ENCODE peak calls at places on chromosome 7, in four cellular contexts. One of them, this sample, is unnamed.

GRCh38 chr7:9978111-9979064 is 995.3 kb upstream of the PHF14 start:
- DNase-seq in neural progenitor cell: no peak
- DNase-seq in hepatocyte: no peak
- DNase-seq in SK-N-SH: peak; percentile 39
- DNase-seq in this sample: no peak

GRCh38 chr7:141763797-141764196 is at the start of gene TAS2R3:
- DNase-seq in SK-N-SH: no peak
- DNase-seq in hepatocyte: no peak
- DNase-seq in neural progenitor cell: no peak
- DNase-seq in this sample: no peak

GRCh38 chr7:135508853-135509588 is 881 bp downstream of the CNOT4 start:
- DNase-seq in neural progenitor cell: peak; percentile 62
- DNase-seq in SK-N-SH: peak; percentile 58
- DNase-seq in hepatocyte: peak; percentile 39
- DNase-seq in this sample: peak; percentile 60

GRCh38 chr7:85226401-85227085 is 39.7 kb upstream of the SEMA3D start:
- DNase-seq in neural progenitor cell: no peak
- DNase-seq in hepatocyte: no peak
- DNase-seq in SK-N-SH: no peak
- DNase-seq in this sample: no peak

GRCh38 chr7:27519801-27520200 is 142.9 kb downstream of the HIBADH start:
- DNase-seq in neural progenitor cell: peak; percentile 8
- DNase-seq in SK-N-SH: no peak
- DNase-seq in hepatocyte: no peak
- DNase-seq in this sample: no peak

GRCh38 chr7:102393467-102393866 is 2.7 kb upstream of the PRKRIP1 start:
- DNase-seq in SK-N-SH: no peak
- DNase-seq in neural progenitor cell: no peak
- DNase-seq in hepatocyte: peak; percentile 46
- DNase-seq in this sample: no peak

GRCh38 chr7:132116369-132116768 is 459.9 kb downstream of the PLXNA4 start:
- DNase-seq in SK-N-SH: no peak
- DNase-seq in neural progenitor cell: no peak
- DNase-seq in hepatocyte: no peak
- DNase-seq in this sample: no peak

GRCh38 chr7:80681272-80681885 is 42.9 kb downstream of the CD36 start:
- DNase-seq in SK-N-SH: peak; percentile 38
- DNase-seq in hepatocyte: peak; percentile 42
- DNase-seq in neural progenitor cell: no peak
- DNase-seq in this sample: no peak

GRCh38 chr7:145848691-145849090 is 267.9 kb upstream of the CNTNAP2 start:
- DNase-seq in hepatocyte: peak; percentile 29
- DNase-seq in neural progenitor cell: peak; percentile 72
- DNase-seq in SK-N-SH: peak; percentile 38
- DNase-seq in this sample: no peak

GRCh38 chr7:27635728-27636127 is 27.0 kb downstream of the HIBADH start:
- DNase-seq in hepatocyte: no peak
- DNase-seq in neural progenitor cell: no peak
- DNase-seq in SK-N-SH: no peak
- DNase-seq in this sample: no peak

GRCh38 chr7:17822557-17823173 is 117.6 kb downstream of the SNX13 start:
- DNase-seq in SK-N-SH: no peak
- DNase-seq in hepatocyte: no peak
- DNase-seq in neural progenitor cell: no peak
- DNase-seq in this sample: no peak

GRCh38 chr7:14691597-14692203 is 210.9 kb downstream of the DGKB start:
- DNase-seq in neural progenitor cell: peak; percentile 68
- DNase-seq in SK-N-SH: peak; percentile 59
- DNase-seq in hepatocyte: peak; percentile 67
- DNase-seq in this sample: peak; percentile 55

GRCh38 chr7:158274404-158274811 is 313.2 kb downstream of the PTPRN2 start:
- DNase-seq in neural progenitor cell: no peak
- DNase-seq in SK-N-SH: peak; percentile 71
- DNase-seq in hepatocyte: no peak
- DNase-seq in this sample: no peak

GRCh38 chr7:1253591-1254207 is 21.0 kb downstream of the UNCX start:
- DNase-seq in hepatocyte: no peak
- DNase-seq in neural progenitor cell: no peak
- DNase-seq in SK-N-SH: no peak
- DNase-seq in this sample: no peak

GRCh38 chr7:43764039-43764789 is 5.7 kb downstream of the BLVRA start:
- DNase-seq in hepatocyte: peak; percentile 27
- DNase-seq in neural progenitor cell: no peak
- DNase-seq in SK-N-SH: no peak
- DNase-seq in this sample: no peak

GRCh38 chr7:154429666-154430404 is 377.6 kb downstream of the DPP6 start:
- DNase-seq in hepatocyte: no peak
- DNase-seq in neural progenitor cell: no peak
- DNase-seq in SK-N-SH: no peak
- DNase-seq in this sample: no peak

GRCh38 chr7:128444242-128444641 is 11.4 kb upstream of the HILPDA start:
- DNase-seq in hepatocyte: peak; percentile 57
- DNase-seq in SK-N-SH: no peak
- DNase-seq in neural progenitor cell: no peak
- DNase-seq in this sample: no peak

GRCh38 chr7:37642028-37642540 is 41.5 kb upstream of the GPR141 start:
- DNase-seq in neural progenitor cell: peak; percentile 10
- DNase-seq in hepatocyte: no peak
- DNase-seq in SK-N-SH: no peak
- DNase-seq in this sample: no peak

GRCh38 chr7:135834262-135834661 is 85.6 kb upstream of the FAM180A start:
- DNase-seq in hepatocyte: no peak
- DNase-seq in neural progenitor cell: no peak
- DNase-seq in SK-N-SH: no peak
- DNase-seq in this sample: peak; percentile 35

GRCh38 chr7:150823484-150824126 is 23.0 kb downstream of the TMEM176A start:
- DNase-seq in hepatocyte: no peak
- DNase-seq in neural progenitor cell: no peak
- DNase-seq in SK-N-SH: no peak
- DNase-seq in this sample: no peak

GRCh38 chr7:120856621-120857352 is 1.2 kb downstream of the TSPAN12 start:
- DNase-seq in neural progenitor cell: peak; percentile 86
- DNase-seq in hepatocyte: peak; percentile 63
- DNase-seq in SK-N-SH: peak; percentile 65
- DNase-seq in this sample: no peak

GRCh38 chr7:4136036-4136435 is 546.1 kb upstream of the FOXK1 start:
- DNase-seq in SK-N-SH: no peak
- DNase-seq in neural progenitor cell: no peak
- DNase-seq in hepatocyte: no peak
- DNase-seq in this sample: no peak

GRCh38 chr7:151773795-151774194 is 103.1 kb downstream of the PRKAG2 start:
- DNase-seq in neural progenitor cell: no peak
- DNase-seq in hepatocyte: no peak
- DNase-seq in SK-N-SH: no peak
- DNase-seq in this sample: no peak

GRCh38 chr7:44959433-44959951 is 19.3 kb downstream of the MYO1G start:
- DNase-seq in SK-N-SH: peak; percentile 28
- DNase-seq in hepatocyte: no peak
- DNase-seq in neural progenitor cell: no peak
- DNase-seq in this sample: no peak

GRCh38 chr7:103131225-103131624 is 17.7 kb downstream of the NAPEPLD start:
- DNase-seq in neural progenitor cell: no peak
- DNase-seq in SK-N-SH: no peak
- DNase-seq in hepatocyte: no peak
- DNase-seq in this sample: no peak

GRCh38 chr7:131013716-131014115 is 279.7 kb upstream of the KLF14 start:
- DNase-seq in hepatocyte: no peak
- DNase-seq in SK-N-SH: no peak
- DNase-seq in neural progenitor cell: no peak
- DNase-seq in this sample: no peak

GRCh38 chr7:21426286-21426957 is 1.5 kb upstream of the SP4 start:
- DNase-seq in neural progenitor cell: no peak
- DNase-seq in SK-N-SH: no peak
- DNase-seq in hepatocyte: no peak
- DNase-seq in this sample: no peak

GRCh38 chr7:31373337-31374289 is 33.1 kb upstream of the NEUROD6 start:
- DNase-seq in SK-N-SH: peak; percentile 52
- DNase-seq in neural progenitor cell: peak; percentile 82
- DNase-seq in hepatocyte: peak; percentile 82
- DNase-seq in this sample: peak; percentile 36

GRCh38 chr7:70082026-70082655 is 483.9 kb downstream of the AUTS2 start:
- DNase-seq in neural progenitor cell: no peak
- DNase-seq in hepatocyte: no peak
- DNase-seq in SK-N-SH: no peak
- DNase-seq in this sample: no peak

GRCh38 chr7:66970310-66970709 is 25.1 kb downstream of the SBDS start:
- DNase-seq in SK-N-SH: no peak
- DNase-seq in hepatocyte: no peak
- DNase-seq in neural progenitor cell: peak; percentile 20
- DNase-seq in this sample: no peak

GRCh38 chr7:131537581-131537980 is 18.8 kb downstream of the PODXL start:
- DNase-seq in hepatocyte: no peak
- DNase-seq in neural progenitor cell: no peak
- DNase-seq in SK-N-SH: peak; percentile 71
- DNase-seq in this sample: no peak

GRCh38 chr7:46072722-46073121 is 151.7 kb upstream of the IGFBP3 start:
- DNase-seq in hepatocyte: no peak
- DNase-seq in neural progenitor cell: no peak
- DNase-seq in SK-N-SH: no peak
- DNase-seq in this sample: no peak

GRCh38 chr7:106604974-106605373 is 56.0 kb downstream of the CCDC71L start:
- DNase-seq in neural progenitor cell: no peak
- DNase-seq in hepatocyte: no peak
- DNase-seq in SK-N-SH: no peak
- DNase-seq in this sample: no peak
- H3K4me1 ChIP-seq in neural progenitor cell: no peaks in the 10 kb centered on the region
- H3K4me1 ChIP-seq in hepatocyte: peaks cover 21% of the 10 kb centered on the region
- H3K4me1 ChIP-seq in SK-N-SH: no peaks in the 10 kb centered on the region
- H3K4me1 ChIP-seq in this sample: peaks cover 21% of the 10 kb centered on the region

GRCh38 chr7:116670409-116671036 is 1.5 kb upstream of the MET start:
- DNase-seq in SK-N-SH: no peak
- DNase-seq in neural progenitor cell: no peak
- DNase-seq in hepatocyte: peak; percentile 18
- DNase-seq in this sample: no peak
- H3K4me1 ChIP-seq in SK-N-SH: peaks cover 5% of the 10 kb centered on the region
- H3K4me1 ChIP-seq in neural progenitor cell: peaks cover 6% of the 10 kb centered on the region
- H3K4me1 ChIP-seq in hepatocyte: no peaks in the 10 kb centered on the region
- H3K4me1 ChIP-seq in this sample: no peaks in the 10 kb centered on the region

GRCh38 chr7:99974681-99975080 is 1.1 kb downstream of the AZGP1 start:
- DNase-seq in SK-N-SH: no peak
- DNase-seq in hepatocyte: no peak
- DNase-seq in neural progenitor cell: no peak
- DNase-seq in this sample: no peak

GRCh38 chr7:99975782-99976521 is at the start of gene AZGP1:
- DNase-seq in neural progenitor cell: no peak
- DNase-seq in SK-N-SH: no peak
- DNase-seq in hepatocyte: peak; percentile 27
- DNase-seq in this sample: no peak

GRCh38 chr7:99971242-99971641 is 4.6 kb downstream of the AZGP1 start:
- DNase-seq in neural progenitor cell: no peak
- DNase-seq in SK-N-SH: no peak
- DNase-seq in hepatocyte: no peak
- DNase-seq in this sample: no peak

DNA sequence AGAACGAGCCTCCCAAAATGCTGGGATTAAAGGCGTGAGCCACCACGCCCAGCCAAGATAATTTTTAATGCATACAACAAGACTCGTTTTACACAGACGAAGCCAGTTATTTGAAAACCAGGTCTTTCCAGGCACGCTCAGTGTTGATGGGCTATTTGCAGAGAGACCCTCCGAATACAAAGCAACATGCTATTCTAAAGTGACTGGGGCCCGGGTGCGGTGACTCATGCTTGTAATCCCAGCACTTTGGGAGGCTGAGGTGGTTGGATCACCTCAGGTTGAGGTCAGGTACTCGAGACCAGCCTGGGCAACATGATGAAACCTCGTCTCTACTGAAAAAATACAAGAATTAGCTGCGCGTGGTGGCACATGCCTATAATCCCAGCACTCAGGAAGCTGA is 795 bp upstream of the AZGP1 start:
- DNase-seq in neural progenitor cell: no peak
- DNase-seq in hepatocyte: no peak
- DNase-seq in SK-N-SH: no peak
- DNase-seq in this sample: no peak
- H3K4me1 ChIP-seq in neural progenitor cell: no peaks in the 10 kb centered on the region
- H3K4me1 ChIP-seq in hepatocyte: no peaks in the 10 kb centered on the region
- H3K4me1 ChIP-seq in SK-N-SH: no peaks in the 10 kb centered on the region
- H3K4me1 ChIP-seq in this sample: peaks cover 6% of the 10 kb centered on the region

DNA sequence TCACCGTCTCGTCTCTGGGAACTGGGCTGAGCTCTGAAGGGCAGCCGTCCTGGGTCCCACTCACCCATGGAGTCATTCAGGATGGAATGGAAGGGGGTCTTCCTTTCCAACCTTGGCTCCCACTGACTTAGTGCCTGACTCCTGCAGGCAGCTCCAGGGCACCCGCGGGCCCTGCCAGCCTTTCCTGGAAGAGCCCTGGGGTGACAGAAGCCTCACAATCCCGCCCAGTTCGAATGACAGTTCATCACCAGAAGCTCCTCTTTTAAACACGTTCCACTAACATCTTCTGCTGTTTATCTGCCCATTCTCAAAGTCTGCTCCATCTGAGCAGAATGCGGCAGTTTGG is 110.6 kb downstream of the TNS3 start:
- DNase-seq in SK-N-SH: no peak
- DNase-seq in hepatocyte: no peak
- DNase-seq in neural progenitor cell: no peak
- DNase-seq in this sample: no peak
- H3K4me1 ChIP-seq in SK-N-SH: no peaks in the 10 kb centered on the region
- H3K4me1 ChIP-seq in hepatocyte: peaks cover 50% of the 10 kb centered on the region
- H3K4me1 ChIP-seq in neural progenitor cell: peaks cover 19% of the 10 kb centered on the region
- H3K4me1 ChIP-seq in this sample: no peaks in the 10 kb centered on the region

GRCh38 chr7:40833541-40834234 is 698.9 kb downstream of the SUGCT start:
- DNase-seq in neural progenitor cell: no peak
- DNase-seq in SK-N-SH: no peak
- DNase-seq in hepatocyte: no peak
- DNase-seq in this sample: no peak
- H3K4me1 ChIP-seq in neural progenitor cell: peaks cover 5% of the 10 kb centered on the region
- H3K4me1 ChIP-seq in SK-N-SH: no peaks in the 10 kb centered on the region
- H3K4me1 ChIP-seq in hepatocyte: peaks cover 6% of the 10 kb centered on the region
- H3K4me1 ChIP-seq in this sample: no peaks in the 10 kb centered on the region

DNA sequence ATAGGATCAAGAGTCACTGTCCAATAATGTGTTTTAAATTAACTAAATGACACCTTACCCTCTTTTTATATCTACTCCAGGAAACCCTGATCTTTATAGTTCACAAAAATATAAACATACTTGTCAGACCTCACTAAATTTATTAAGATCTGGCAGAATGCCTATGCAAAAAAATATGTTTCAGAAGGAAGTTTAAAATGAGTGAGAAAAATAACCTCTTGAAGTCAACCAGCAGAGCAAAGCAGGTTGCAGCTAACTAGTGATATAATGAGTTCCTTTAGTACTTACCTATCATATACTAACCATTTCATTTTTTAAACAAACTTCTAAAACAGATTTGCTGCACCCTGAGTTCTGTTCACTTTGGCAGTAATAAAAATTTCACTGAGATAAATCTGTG is 14.0 kb upstream of the HGF start:
- DNase-seq in hepatocyte: no peak
- DNase-seq in SK-N-SH: no peak
- DNase-seq in neural progenitor cell: no peak
- DNase-seq in this sample: no peak
- H3K4me1 ChIP-seq in hepatocyte: no peaks in the 10 kb centered on the region
- H3K4me1 ChIP-seq in SK-N-SH: peaks cover 2% of the 10 kb centered on the region
- H3K4me1 ChIP-seq in neural progenitor cell: no peaks in the 10 kb centered on the region
- H3K4me1 ChIP-seq in this sample: no peaks in the 10 kb centered on the region